ENCODE peak calls at places on chromosomes 12 and 14, in nine cellular contexts. B, W, M, T, D, N, Z, U and P are unnamed samples.
A peak's percentile ranks its signal among the peaks of the same experiment; 100 is the strongest.

GRCh38 chr12:32457251-32458025 is 58.1 kb downstream of the FGD4 start:
- DNase-seq in B (no peak), W (no peak), M (no peak), T (peak; percentile 55), D (no peak), N (no peak), Z (no peak), U (peak; percentile 24), P (no peak)

GRCh38 chr12:105939181-105939721 is 199.5 kb downstream of the NUAK1 start:
- DNase-seq in B (no peak), W (no peak), M (no peak), T (no peak), D (no peak), N (no peak), Z (no peak), U (no peak), P (no peak)

GRCh38 chr12:132354211-132354981 is 25.0 kb upstream of the GALNT9 start:
- DNase-seq in B (no peak), W (no peak), M (no peak), T (no peak), D (no peak), N (no peak), Z (no peak), U (no peak), P (no peak)

GRCh38 chr12:108308432-108308831 is 30.7 kb downstream of the CMKLR1 start:
- DNase-seq in B (no peak), W (no peak), M (no peak), T (no peak), D (no peak), N (no peak), Z (no peak), U (peak; percentile 34), P (no peak)

GRCh38 chr12:122886851-122887816 is 8.8 kb downstream of the VPS37B start:
- DNase-seq in B (no peak), W (no peak), M (no peak), T (no peak), D (peak; percentile 74), N (peak; percentile 85), Z (no peak), U (peak; percentile 80), P (no peak)

GRCh38 chr14:90750701-90751100 is 65.5 kb downstream of the TTC7B start:
- DNase-seq in B (no peak), W (no peak), M (no peak), T (no peak), D (no peak), N (no peak), Z (no peak), U (no peak), P (no peak)

GRCh38 chr12:25648460-25648859 is 95.4 kb upstream of the LMNTD1 start:
- DNase-seq in B (peak; percentile 34), W (no peak), M (no peak), T (peak; percentile 79), D (no peak), N (no peak), Z (no peak), U (peak; percentile 73), P (peak; percentile 66)

GRCh38 chr12:49957570-49957967 is 4.1 kb upstream of the AQP5 start:
- DNase-seq in B (no peak), W (no peak), M (no peak), T (no peak), D (no peak), N (no peak), Z (no peak), U (no peak), P (no peak)

GRCh38 chr14:81269100-81269978 is 48.6 kb upstream of the GTF2A1 start:
- DNase-seq in B (peak; percentile 73), W (peak; percentile 55), M (no peak), T (peak; percentile 78), D (peak; percentile 24), N (peak; percentile 74), Z (no peak), U (peak; percentile 79), P (peak; percentile 68)

GRCh38 chr12:76611533-76611932 is 52.0 kb upstream of the OSBPL8 start:
- DNase-seq in B (no peak), W (peak; percentile 87), M (no peak), T (peak; percentile 82), D (no peak), N (no peak), Z (no peak), U (peak; percentile 98), P (no peak)

GRCh38 chr12:100279159-100279558 is 12.2 kb downstream of the SCYL2 start:
- DNase-seq in B (no peak), W (no peak), M (no peak), T (no peak), D (no peak), N (no peak), Z (no peak), U (no peak), P (no peak)

GRCh38 chr12:56206373-56207166 is 15.2 kb downstream of the RNF41 start:
- DNase-seq in B (no peak), W (no peak), M (no peak), T (peak; percentile 65), D (peak; percentile 35), N (peak; percentile 70), Z (no peak), U (peak; percentile 69), P (peak; percentile 68)

GRCh38 chr14:22433059-22433458 is 156.0 kb downstream of the DAD1 start:
- DNase-seq in B (no peak), W (no peak), M (no peak), T (no peak), D (no peak), N (no peak), Z (no peak), U (no peak), P (no peak)

GRCh38 chr12:102390068-102390467 is 90.3 kb downstream of the IGF1 start:
- DNase-seq in B (no peak), W (no peak), M (no peak), T (no peak), D (no peak), N (no peak), Z (no peak), U (no peak), P (no peak)

GRCh38 chr12:100827901-100828520 is 33.4 kb downstream of the ANO4 start:
- DNase-seq in B (peak; percentile 17), W (no peak), M (no peak), T (peak; percentile 62), D (no peak), N (peak; percentile 54), Z (no peak), U (peak; percentile 60), P (peak; percentile 38)

GRCh38 chr14:77212933-77213656 is 31.5 kb downstream of the TMEM63C start:
- DNase-seq in B (peak; percentile 31), W (no peak), M (no peak), T (peak; percentile 15), D (peak; percentile 6), N (peak; percentile 65), Z (peak; percentile 43), U (peak; percentile 8), P (peak; percentile 79)

GRCh38 chr12:19967486-19967885 is 400.9 kb upstream of the PDE3A start:
- DNase-seq in B (no peak), W (no peak), M (no peak), T (peak; percentile 96), D (no peak), N (no peak), Z (no peak), U (peak; percentile 98), P (no peak)

GRCh38 chr14:72590577-72590976 is 303.3 kb downstream of the DPF3 start:
- DNase-seq in B (no peak), W (no peak), M (no peak), T (no peak), D (peak; percentile 30), N (no peak), Z (no peak), U (no peak), P (no peak)

GRCh38 chr12:49980501-49981158 is 7.9 kb downstream of the AQP6 start:
- DNase-seq in B (no peak), W (no peak), M (no peak), T (no peak), D (no peak), N (no peak), Z (no peak), U (no peak), P (no peak)

GRCh38 chr14:61694830-61695694 is at the start of gene HIF1A:
- DNase-seq in B (peak; percentile 96), W (peak; percentile 99), M (peak; percentile 89), T (peak; percentile 100), D (peak; percentile 95), N (peak; percentile 92), Z (peak; percentile 94), U (peak; percentile 99), P (peak; percentile 95)

GRCh38 chr14:64388533-64389243 is 535 bp downstream of the MTHFD1 start:
- DNase-seq in B (peak; percentile 66), W (no peak), M (no peak), T (peak; percentile 32), D (no peak), N (peak; percentile 51), Z (peak; percentile 20), U (peak; percentile 22), P (no peak)

GRCh38 chr14:23300687-23301223 is 1.9 kb downstream of the PPP1R3E start:
- DNase-seq in B (peak; percentile 51), W (no peak), M (no peak), T (peak; percentile 53), D (peak; percentile 14), N (peak; percentile 18), Z (no peak), U (peak; percentile 34), P (no peak)

GRCh38 chr12:23810327-23810902 is 139.1 kb downstream of the SOX5 start:
- DNase-seq in B (no peak), W (no peak), M (no peak), T (no peak), D (no peak), N (no peak), Z (no peak), U (no peak), P (no peak)

GRCh38 chr14:102994689-102995088 is 62.7 kb downstream of the CDC42BPB start:
- DNase-seq in B (no peak), W (no peak), M (no peak), T (no peak), D (no peak), N (no peak), Z (no peak), U (no peak), P (no peak)

GRCh38 chr14:96567289-96567899 is 65.2 kb downstream of the PAPOLA start:
- DNase-seq in B (peak; percentile 44), W (no peak), M (no peak), T (peak; percentile 62), D (no peak), N (peak; percentile 12), Z (no peak), U (peak; percentile 51), P (no peak)

GRCh38 chr14:32933623-32933942 is 5.1 kb upstream of the NPAS3 start:
- DNase-seq in B (no peak), W (no peak), M (no peak), T (peak; percentile 23), D (no peak), N (no peak), Z (no peak), U (peak; percentile 42), P (peak; percentile 19)

GRCh38 chr14:90491221-90491867 is 94.5 kb downstream of the CALM1 start:
- DNase-seq in B (peak; percentile 83), W (peak; percentile 5), M (peak; percentile 68), T (peak; percentile 96), D (no peak), N (no peak), Z (no peak), U (peak; percentile 84), P (no peak)

GRCh38 chr14:104634886-104635570 is 30.5 kb upstream of the TMEM179 start:
- DNase-seq in B (no peak), W (no peak), M (no peak), T (no peak), D (no peak), N (no peak), Z (no peak), U (no peak), P (no peak)

GRCh38 chr14:23877111-23877510 is 76.5 kb upstream of the DHRS4 start:
- DNase-seq in B (no peak), W (no peak), M (no peak), T (no peak), D (no peak), N (no peak), Z (no peak), U (no peak), P (no peak)

GRCh38 chr14:33738481-33738880 is 212.4 kb downstream of the EGLN3 start:
- DNase-seq in B (no peak), W (no peak), M (no peak), T (no peak), D (no peak), N (no peak), Z (no peak), U (no peak), P (no peak)

GRCh38 chr14:38197001-38197760 is 10.5 kb upstream of the SSTR1 start:
- DNase-seq in B (no peak), W (peak; percentile 75), M (no peak), T (peak; percentile 14), D (no peak), N (no peak), Z (no peak), U (peak; percentile 33), P (no peak)